ENCODE peak calls at places on chromosomes 16 and 17, in ten cellular contexts. One of them, this sample, is unnamed.

GRCh38 chr17:29677139-29677834 is 54.6 kb upstream of the CORO6 start:
- DNase-seq in vagina: no peak
- DNase-seq in prostate gland: no peak
- DNase-seq in stomach: no peak
- DNase-seq in HCT116: no peak
- DNase-seq in Panc1: no peak
- DNase-seq in GM12878: no peak
- DNase-seq in SK-N-SH: no peak
- DNase-seq in GM23338: no peak
- DNase-seq in HL-60: no peak
- DNase-seq in this sample: no peak

GRCh38 chr17:28949185-28950016 is 1.9 kb downstream of the PHF12 start:
- DNase-seq in vagina: peak
- DNase-seq in prostate gland: peak
- DNase-seq in stomach: peak
- DNase-seq in HCT116: no peak
- DNase-seq in Panc1: no peak
- DNase-seq in GM12878: no peak
- DNase-seq in SK-N-SH: peak
- DNase-seq in GM23338: peak
- DNase-seq in HL-60: peak
- DNase-seq in this sample: peak

GRCh38 chr16:80900593-80900954 is 96.2 kb upstream of the CDYL2 start:
- DNase-seq in vagina: no peak
- DNase-seq in prostate gland: no peak
- DNase-seq in stomach: no peak
- DNase-seq in HCT116: no peak
- DNase-seq in Panc1: no peak
- DNase-seq in GM12878: no peak
- DNase-seq in SK-N-SH: no peak
- DNase-seq in GM23338: no peak
- DNase-seq in HL-60: no peak
- DNase-seq in this sample: no peak

GRCh38 chr17:64320613-64321553 is 57.8 kb upstream of the TEX2 start:
- DNase-seq in vagina: no peak
- DNase-seq in prostate gland: peak
- DNase-seq in stomach: peak
- DNase-seq in HCT116: peak
- DNase-seq in Panc1: peak
- DNase-seq in GM12878: no peak
- DNase-seq in SK-N-SH: peak
- DNase-seq in GM23338: peak
- DNase-seq in HL-60: peak
- DNase-seq in this sample: peak

GRCh38 chr17:53749178-53749577 is 73.5 kb upstream of the KIF2B start:
- DNase-seq in vagina: no peak
- DNase-seq in prostate gland: no peak
- DNase-seq in stomach: no peak
- DNase-seq in HCT116: no peak
- DNase-seq in Panc1: no peak
- DNase-seq in GM12878: no peak
- DNase-seq in SK-N-SH: no peak
- DNase-seq in GM23338: peak
- DNase-seq in HL-60: no peak
- DNase-seq in this sample: no peak

GRCh38 chr16:89827383-89828198 is 684 bp upstream of the SPIRE2 start:
- DNase-seq in vagina: no peak
- DNase-seq in prostate gland: peak
- DNase-seq in stomach: peak
- DNase-seq in HCT116: peak
- DNase-seq in Panc1: no peak
- DNase-seq in GM12878: no peak
- DNase-seq in SK-N-SH: peak
- DNase-seq in GM23338: peak
- DNase-seq in HL-60: no peak
- DNase-seq in this sample: peak

GRCh38 chr17:44919885-44920564 is 4.7 kb upstream of the GFAP start:
- DNase-seq in vagina: no peak
- DNase-seq in prostate gland: peak
- DNase-seq in stomach: peak
- DNase-seq in HCT116: peak
- DNase-seq in Panc1: no peak
- DNase-seq in GM12878: peak
- DNase-seq in SK-N-SH: peak
- DNase-seq in GM23338: peak
- DNase-seq in HL-60: peak
- DNase-seq in this sample: peak

GRCh38 chr16:11296706-11297491 is 15.8 kb upstream of the PRM1 start:
- DNase-seq in vagina: no peak
- DNase-seq in prostate gland: peak
- DNase-seq in stomach: peak
- DNase-seq in HCT116: no peak
- DNase-seq in Panc1: no peak
- DNase-seq in GM12878: peak
- DNase-seq in SK-N-SH: no peak
- DNase-seq in GM23338: no peak
- DNase-seq in HL-60: no peak
- DNase-seq in this sample: no peak

GRCh38 chr17:79654350-79654959 is 43.6 kb upstream of the RBFOX3 start:
- DNase-seq in vagina: peak
- DNase-seq in prostate gland: no peak
- DNase-seq in stomach: no peak
- DNase-seq in HCT116: no peak
- DNase-seq in Panc1: no peak
- DNase-seq in GM12878: no peak
- DNase-seq in SK-N-SH: no peak
- DNase-seq in GM23338: no peak
- DNase-seq in HL-60: no peak
- DNase-seq in this sample: no peak

GRCh38 chr16:84065536-84066132 is 23.0 kb upstream of the SLC38A8 start:
- DNase-seq in vagina: no peak
- DNase-seq in prostate gland: peak
- DNase-seq in stomach: peak
- DNase-seq in HCT116: peak
- DNase-seq in Panc1: no peak
- DNase-seq in GM12878: no peak
- DNase-seq in SK-N-SH: peak
- DNase-seq in GM23338: peak
- DNase-seq in HL-60: peak
- DNase-seq in this sample: peak

GRCh38 chr17:43839670-43840101 is 6.7 kb upstream of the MPP3 start:
- DNase-seq in vagina: no peak
- DNase-seq in prostate gland: peak
- DNase-seq in stomach: peak
- DNase-seq in HCT116: peak
- DNase-seq in Panc1: no peak
- DNase-seq in GM12878: no peak
- DNase-seq in SK-N-SH: no peak
- DNase-seq in GM23338: peak
- DNase-seq in HL-60: no peak
- DNase-seq in this sample: no peak

GRCh38 chr16:1348926-1349325 is 2.8 kb downstream of the TSR3 start:
- DNase-seq in vagina: no peak
- DNase-seq in prostate gland: no peak
- DNase-seq in stomach: no peak
- DNase-seq in HCT116: no peak
- DNase-seq in Panc1: no peak
- DNase-seq in GM12878: no peak
- DNase-seq in SK-N-SH: no peak
- DNase-seq in GM23338: no peak
- DNase-seq in HL-60: no peak
- DNase-seq in this sample: no peak

GRCh38 chr17:57091186-57091618 is 6.2 kb downstream of the AKAP1 start:
- DNase-seq in vagina: no peak
- DNase-seq in prostate gland: peak
- DNase-seq in stomach: peak
- DNase-seq in HCT116: no peak
- DNase-seq in Panc1: no peak
- DNase-seq in GM12878: no peak
- DNase-seq in SK-N-SH: no peak
- DNase-seq in GM23338: no peak
- DNase-seq in HL-60: no peak
- DNase-seq in this sample: no peak

GRCh38 chr17:1532836-1533602 is 16.6 kb upstream of the INPP5K start:
- DNase-seq in vagina: no peak
- DNase-seq in prostate gland: no peak
- DNase-seq in stomach: no peak
- DNase-seq in HCT116: no peak
- DNase-seq in Panc1: no peak
- DNase-seq in GM12878: no peak
- DNase-seq in SK-N-SH: peak
- DNase-seq in GM23338: peak
- DNase-seq in HL-60: peak
- DNase-seq in this sample: no peak

GRCh38 chr17:58332720-58333395 is 4.3 kb upstream of the TSPOAP1 start:
- DNase-seq in vagina: no peak
- DNase-seq in prostate gland: no peak
- DNase-seq in stomach: no peak
- DNase-seq in HCT116: no peak
- DNase-seq in Panc1: no peak
- DNase-seq in GM12878: no peak
- DNase-seq in SK-N-SH: peak
- DNase-seq in GM23338: no peak
- DNase-seq in HL-60: peak
- DNase-seq in this sample: no peak

GRCh38 chr17:58330544-58330996 is 2.0 kb upstream of the TSPOAP1 start:
- DNase-seq in vagina: no peak
- DNase-seq in prostate gland: no peak
- DNase-seq in stomach: no peak
- DNase-seq in HCT116: no peak
- DNase-seq in Panc1: no peak
- DNase-seq in GM12878: no peak
- DNase-seq in SK-N-SH: peak
- DNase-seq in GM23338: no peak
- DNase-seq in HL-60: peak
- DNase-seq in this sample: no peak

GRCh38 chr17:58331815-58332719 is 3.5 kb upstream of the TSPOAP1 start:
- DNase-seq in vagina: no peak
- DNase-seq in prostate gland: no peak
- DNase-seq in stomach: peak
- DNase-seq in HCT116: no peak
- DNase-seq in Panc1: no peak
- DNase-seq in GM12878: peak
- DNase-seq in SK-N-SH: peak
- DNase-seq in GM23338: no peak
- DNase-seq in HL-60: peak
- DNase-seq in this sample: no peak

GRCh38 chr17:58329808-58330543 is 1.4 kb upstream of the TSPOAP1 start:
- DNase-seq in vagina: no peak
- DNase-seq in prostate gland: no peak
- DNase-seq in stomach: no peak
- DNase-seq in HCT116: no peak
- DNase-seq in Panc1: no peak
- DNase-seq in GM12878: peak
- DNase-seq in SK-N-SH: no peak
- DNase-seq in GM23338: no peak
- DNase-seq in HL-60: peak
- DNase-seq in this sample: no peak

DNA sequence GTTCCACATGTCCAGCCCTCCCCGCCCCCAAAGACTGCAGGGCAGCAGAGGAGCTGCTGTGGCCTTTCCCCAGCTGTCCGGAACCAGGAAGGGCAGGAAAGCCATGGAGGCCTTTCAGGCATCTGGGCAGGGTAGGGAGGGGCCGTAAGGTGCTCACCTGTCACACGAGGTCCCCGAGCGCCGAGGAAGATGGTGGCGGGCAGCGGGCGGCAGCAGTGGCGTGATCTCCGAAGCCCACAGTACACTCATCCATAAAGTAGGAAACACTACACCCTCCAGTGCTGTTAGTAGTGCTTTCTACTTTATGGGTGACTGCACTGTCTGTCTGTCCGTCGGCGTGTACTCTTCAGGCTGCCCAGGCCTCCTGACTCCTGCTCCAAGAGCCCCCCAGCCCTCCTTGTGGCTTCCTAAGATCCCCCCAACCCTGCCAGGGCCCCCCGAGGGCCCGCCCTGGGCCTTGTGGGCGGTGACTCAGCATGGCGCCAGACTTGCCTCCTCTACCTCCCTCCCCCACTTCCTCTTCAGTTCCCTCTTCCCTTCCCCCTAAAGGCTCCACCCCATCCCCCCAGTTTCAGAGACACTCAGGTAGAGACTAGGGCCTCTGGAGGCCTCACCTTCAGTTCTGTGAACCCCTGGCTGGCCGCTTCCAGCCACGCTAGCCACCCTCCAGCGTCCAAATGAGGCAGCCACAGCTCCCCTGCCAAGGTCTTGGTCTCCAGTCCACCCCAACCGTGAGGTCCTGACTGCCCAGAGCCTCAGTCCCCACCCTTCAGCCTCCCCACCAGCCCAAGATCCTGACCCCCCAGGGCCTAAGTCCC is 2.6 kb upstream of the TSPOAP1 start:
- DNase-seq in vagina: no peak
- DNase-seq in prostate gland: no peak
- DNase-seq in stomach: peak
- DNase-seq in HCT116: no peak
- DNase-seq in Panc1: no peak
- DNase-seq in GM12878: no peak
- DNase-seq in SK-N-SH: peak
- DNase-seq in GM23338: peak
- DNase-seq in HL-60: peak
- DNase-seq in this sample: no peak
- TF ChIP-seq POLR2AphosphoS5 in vagina: no peak
- TF ChIP-seq POLR2AphosphoS5 in prostate gland: no peak
- TF ChIP-seq POLR2AphosphoS5 in stomach: no peak
- TF ChIP-seq POLR2AphosphoS5 in HCT116: no peak
- TF ChIP-seq POLR2AphosphoS5 in Panc1: no peak
- TF ChIP-seq POLR2AphosphoS5 in GM12878: no peak
- TF ChIP-seq POLR2AphosphoS5 in SK-N-SH: no peak
- TF ChIP-seq POLR2AphosphoS5 in GM23338: peak
- TF ChIP-seq POLR2AphosphoS5 in HL-60: peak
- TF ChIP-seq POLR2AphosphoS5 in this sample: no peak

GRCh38 chr16:68900009-68900408 is 56.7 kb downstream of the TANGO6 start:
- DNase-seq in vagina: no peak
- DNase-seq in prostate gland: no peak
- DNase-seq in stomach: no peak
- DNase-seq in HCT116: no peak
- DNase-seq in Panc1: no peak
- DNase-seq in GM12878: no peak
- DNase-seq in SK-N-SH: no peak
- DNase-seq in GM23338: no peak
- DNase-seq in HL-60: peak
- DNase-seq in this sample: no peak
- TF ChIP-seq POLR2AphosphoS5 in vagina: no peak
- TF ChIP-seq POLR2AphosphoS5 in prostate gland: no peak
- TF ChIP-seq POLR2AphosphoS5 in stomach: no peak
- TF ChIP-seq POLR2AphosphoS5 in HCT116: no peak
- TF ChIP-seq POLR2AphosphoS5 in Panc1: no peak
- TF ChIP-seq POLR2AphosphoS5 in GM12878: no peak
- TF ChIP-seq POLR2AphosphoS5 in SK-N-SH: no peak
- TF ChIP-seq POLR2AphosphoS5 in GM23338: no peak
- TF ChIP-seq POLR2AphosphoS5 in HL-60: no peak
- TF ChIP-seq POLR2AphosphoS5 in this sample: no peak

GRCh38 chr17:32870027-32870670 is 6.8 kb downstream of the MYO1D start:
- DNase-seq in vagina: no peak
- DNase-seq in prostate gland: no peak
- DNase-seq in stomach: no peak
- DNase-seq in HCT116: no peak
- DNase-seq in Panc1: no peak
- DNase-seq in GM12878: no peak
- DNase-seq in SK-N-SH: no peak
- DNase-seq in GM23338: no peak
- DNase-seq in HL-60: no peak
- DNase-seq in this sample: peak
- TF ChIP-seq POLR2AphosphoS5 in vagina: peak
- TF ChIP-seq POLR2AphosphoS5 in prostate gland: peak
- TF ChIP-seq POLR2AphosphoS5 in stomach: peak
- TF ChIP-seq POLR2AphosphoS5 in HCT116: no peak
- TF ChIP-seq POLR2AphosphoS5 in Panc1: no peak
- TF ChIP-seq POLR2AphosphoS5 in GM12878: no peak
- TF ChIP-seq POLR2AphosphoS5 in SK-N-SH: no peak
- TF ChIP-seq POLR2AphosphoS5 in GM23338: no peak
- TF ChIP-seq POLR2AphosphoS5 in HL-60: no peak
- TF ChIP-seq POLR2AphosphoS5 in this sample: peak

GRCh38 chr17:82242977-82243647 is 14.3 kb downstream of the SLC16A3 start:
- DNase-seq in vagina: no peak
- DNase-seq in prostate gland: peak
- DNase-seq in stomach: peak
- DNase-seq in HCT116: no peak
- DNase-seq in Panc1: no peak
- DNase-seq in GM12878: no peak
- DNase-seq in SK-N-SH: peak
- DNase-seq in GM23338: no peak
- DNase-seq in HL-60: peak
- DNase-seq in this sample: no peak
- TF ChIP-seq POLR2AphosphoS5 in vagina: no peak
- TF ChIP-seq POLR2AphosphoS5 in prostate gland: peak
- TF ChIP-seq POLR2AphosphoS5 in stomach: peak
- TF ChIP-seq POLR2AphosphoS5 in HCT116: peak
- TF ChIP-seq POLR2AphosphoS5 in Panc1: peak
- TF ChIP-seq POLR2AphosphoS5 in GM12878: peak
- TF ChIP-seq POLR2AphosphoS5 in SK-N-SH: no peak
- TF ChIP-seq POLR2AphosphoS5 in GM23338: no peak
- TF ChIP-seq POLR2AphosphoS5 in HL-60: peak
- TF ChIP-seq POLR2AphosphoS5 in this sample: no peak

This sample was measured in endothelial cell of umbilical vein.